ENCODE peak calls at places on chromosomes 5 and 9, in nine cellular contexts. S is lung; E is pancreas; L is colonic mucosa; C is CD8-positive, alpha-beta memory T cell; T is fibroblast of lung; Q is A549; F is H1; O is NT2/D1. G is an unnamed sample.

GRCh38 chr5:93789173-93790070 is 48.0 kb upstream of the POU5F2 start:
- DNase-seq in O (no peak), T (peak), Q (no peak), L (no peak), S (no peak), C (no peak), E (no peak), F (no peak), G (no peak)

GRCh38 chr9:91711755-91712591 is 238.1 kb downstream of the ROR2 start:
- DNase-seq in L (no peak), E (no peak), O (no peak), S (no peak), C (peak), Q (no peak), T (no peak), F (no peak), G (no peak)

GRCh38 chr9:114487607-114488300 is 17.5 kb downstream of the WHRN start:
- DNase-seq in S (peak), T (peak), L (peak), C (peak), F (peak), E (peak), O (peak), Q (peak), G (no peak)

GRCh38 chr9:135303280-135303647 is 176.3 kb upstream of the PPP1R26 start:
- DNase-seq in C (no peak), Q (no peak), L (no peak), S (no peak), T (no peak), O (no peak), E (no peak), F (no peak), G (no peak)

GRCh38 chr5:111806753-111807152 is 49.8 kb upstream of the NREP start:
- DNase-seq in F (no peak), E (no peak), S (no peak), O (no peak), T (no peak), L (no peak), Q (no peak), C (no peak), G (no peak)

GRCh38 chr5:170330568-170331054 is 33.0 kb upstream of the LCP2 start:
- DNase-seq in L (no peak), Q (no peak), S (no peak), C (peak), O (no peak), E (no peak), F (no peak), T (no peak), G (no peak)

GRCh38 chr5:2901096-2901495 is 149.6 kb upstream of the IRX2 start:
- DNase-seq in Q (no peak), C (no peak), F (peak), E (no peak), L (no peak), O (no peak), T (no peak), S (peak), G (peak)

GRCh38 chr5:119274767-119275130 is 81.1 kb upstream of the TNFAIP8 start:
- DNase-seq in Q (no peak), E (no peak), O (no peak), C (no peak), F (no peak), T (peak), S (no peak), L (no peak), G (no peak)

GRCh38 chr9:112034216-112034611 is 137.6 kb downstream of the UGCG start:
- DNase-seq in E (no peak), L (peak), F (no peak), Q (no peak), T (no peak), O (no peak), S (no peak), C (no peak), G (no peak)

GRCh38 chr5:176536132-176536901 is 885 bp downstream of the RNF44 start:
- DNase-seq in L (peak), O (no peak), T (peak), E (peak), C (peak), S (peak), F (peak), Q (peak), G (peak)

DNA sequence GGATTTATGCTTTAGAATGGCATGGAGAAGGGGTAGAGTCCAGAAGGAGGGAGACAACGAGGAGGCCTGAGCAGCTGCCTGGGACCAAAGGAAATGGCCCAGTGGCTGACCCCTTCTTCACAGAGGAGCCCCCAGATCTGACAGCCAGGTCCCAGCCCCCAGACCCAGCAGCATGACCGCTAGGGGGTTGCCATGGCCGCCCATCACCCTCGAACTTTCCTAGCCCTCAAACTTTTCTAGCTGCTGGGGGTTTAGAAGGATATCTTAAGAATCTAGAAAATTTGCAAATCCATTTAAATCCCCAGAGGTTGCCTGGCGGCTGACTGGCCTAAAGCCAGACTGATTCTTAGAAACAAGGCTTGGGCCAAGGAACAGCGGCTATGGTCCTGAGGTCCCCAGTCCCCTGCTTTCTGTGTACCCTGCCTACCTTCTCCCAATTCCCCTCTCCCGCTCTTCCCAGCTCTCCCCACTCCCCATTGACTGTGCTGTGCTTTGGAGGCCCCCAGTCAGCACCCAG is 969 bp downstream of the PDGFRB start:
- DNase-seq in O (no peak), C (no peak), S (no peak), F (no peak), T (no peak), Q (no peak), L (no peak), E (no peak), G (no peak)
- H3K4me3 ChIP-seq in O (peak), C (no peak), S (peak), F (peak), T (peak), Q (no peak), L (peak), E (no peak), G (peak)

DNA sequence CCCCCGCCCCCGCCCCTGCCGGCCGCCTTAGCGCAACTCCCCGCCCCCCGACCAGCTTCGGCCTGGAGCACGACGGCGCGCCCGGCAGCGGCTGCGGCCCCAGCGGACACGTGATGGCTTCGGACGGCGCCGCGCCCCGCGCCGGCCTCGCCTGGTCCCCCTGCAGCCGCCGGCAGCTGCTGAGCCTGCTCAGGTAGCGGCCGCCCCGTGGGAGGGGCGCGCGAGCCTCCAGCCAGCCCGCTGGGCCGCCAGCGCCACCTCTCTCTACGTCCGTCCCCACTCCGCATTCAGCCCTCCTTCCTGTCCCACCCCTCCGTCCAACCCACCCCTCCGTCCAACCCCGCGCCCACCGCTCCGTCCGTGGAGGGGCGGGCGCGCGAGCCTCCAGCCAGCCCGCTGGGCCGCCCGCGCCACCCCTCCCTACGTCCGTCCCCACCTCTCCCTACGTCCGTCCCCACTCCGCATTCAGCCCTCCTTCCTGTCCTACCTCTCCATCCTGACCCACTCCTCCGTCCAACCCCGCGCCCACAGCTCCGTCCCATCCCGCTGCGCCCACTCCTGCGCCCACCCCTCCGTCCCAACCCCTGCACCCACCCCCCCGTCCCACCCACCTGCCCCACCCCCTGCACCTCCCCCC is 6.5 kb downstream of the ADAMTS13 start:
- DNase-seq in S (no peak), F (peak), E (no peak), Q (peak), T (no peak), C (no peak), O (no peak), L (peak), G (no peak)
- H3K4me3 ChIP-seq in S (peak), F (peak), E (peak), Q (peak), T (no peak), C (no peak), O (peak), L (peak), G (peak)

GRCh38 chr5:150626853-150627276 is 13.6 kb upstream of the SYNPO start:
- DNase-seq in S (no peak), F (no peak), T (no peak), L (no peak), E (peak), O (no peak), C (no peak), Q (no peak), G (peak)
- H3K4me3 ChIP-seq in S (peak), F (no peak), T (no peak), L (no peak), E (no peak), O (no peak), C (no peak), Q (no peak), G (peak)

GRCh38 chr9:14027114-14027812 is 286.7 kb downstream of the NFIB start:
- DNase-seq in L (peak), S (peak), O (no peak), T (no peak), E (no peak), F (no peak), Q (no peak), C (no peak), G (peak)

GRCh38 chr9:14031015-14031414 is 282.9 kb downstream of the NFIB start:
- DNase-seq in T (peak), E (no peak), S (no peak), L (no peak), Q (no peak), C (no peak), F (no peak), O (no peak), G (peak)

GRCh38 chr9:14031761-14032279 is 282.1 kb downstream of the NFIB start:
- DNase-seq in O (no peak), T (no peak), L (no peak), F (no peak), Q (no peak), E (no peak), S (no peak), C (no peak), G (no peak)

GRCh38 chr9:14030350-14030823 is 283.6 kb downstream of the NFIB start:
- DNase-seq in F (no peak), Q (no peak), S (no peak), T (peak), C (no peak), E (peak), L (peak), O (no peak), G (no peak)

GRCh38 chr9:14029811-14030210 is 284.1 kb downstream of the NFIB start:
- DNase-seq in O (no peak), Q (no peak), L (no peak), S (no peak), C (no peak), F (no peak), E (no peak), T (no peak), G (no peak)
- H3K4me3 ChIP-seq in O (no peak), Q (no peak), L (no peak), S (no peak), C (no peak), F (no peak), E (no peak), T (no peak), G (peak)